ENCODE peak calls at places on chromosomes 3 and 15, in ten cellular contexts. W, S, I, U, Y, J, C, A, R and M are unnamed samples.

GRCh38 chr3:137105277-137105977 is 147.6 kb downstream of the IL20RB start:
- DNase-seq in W (no peak), S (peak), C (no peak), I (peak), Y (peak), A (peak), U (peak), R (peak), J (peak), M (peak)

GRCh38 chr3:139358857-139359562 is 15.2 kb downstream of the MRPS22 start:
- DNase-seq in W (no peak), R (no peak), Y (no peak), U (no peak), I (no peak), S (peak), A (no peak), J (no peak), C (no peak), M (no peak)

GRCh38 chr15:82093774-82094211 is 48.0 kb upstream of the MEX3B start:
- DNase-seq in R (peak), I (peak), A (peak), C (no peak), S (no peak), U (no peak), J (peak), Y (peak), W (no peak), M (peak)

GRCh38 chr3:183527980-183528379 is 27.5 kb downstream of the KLHL6 start:
- DNase-seq in A (no peak), S (no peak), W (no peak), C (no peak), R (no peak), U (no peak), J (no peak), Y (no peak), I (no peak), M (no peak)

GRCh38 chr3:184552863-184553262 is 8.7 kb upstream of the EPHB3 start:
- DNase-seq in I (no peak), R (no peak), S (no peak), U (no peak), A (no peak), W (no peak), Y (no peak), C (no peak), J (no peak), M (no peak)

GRCh38 chr15:75200765-75201608 is 695 bp upstream of the C15orf39 start:
- DNase-seq in C (no peak), W (no peak), U (peak), S (peak), J (no peak), Y (no peak), A (no peak), I (no peak), R (no peak), M (peak)

GRCh38 chr15:55737373-55737772 is 5.6 kb downstream of the PRTG start:
- DNase-seq in S (no peak), W (no peak), A (peak), R (peak), C (no peak), J (peak), I (no peak), Y (peak), U (no peak), M (no peak)

GRCh38 chr3:53229606-53230005 is 26.2 kb downstream of the TKT start:
- DNase-seq in J (no peak), R (no peak), U (no peak), Y (no peak), W (no peak), A (no peak), S (no peak), I (no peak), C (no peak), M (no peak)

GRCh38 chr3:185552358-185552877 is at the start of gene LIPH:
- DNase-seq in S (no peak), I (peak), R (peak), Y (peak), A (peak), J (peak), C (no peak), W (no peak), U (peak), M (peak)